ENCODE peak calls at places on chromosomes 13 and 19, in seven cellular contexts. V is fibroblast of the aortic adventitia; D is activated naive CD4-positive, alpha-beta T cell treated with anti-CD3 and anti-CD28 coated beads, Interleukin-2, amount 50 U/mL, for 72 hours; G is activated B cell treated with CpG ODN at 0.5 μM for 24 hours; F is NCI-H748 treated with DMSO at 0.1 percent for 48 hours; W is dorsolateral prefrontal cortex; Y is HS-5. O is an unnamed sample.

GRCh38 chr19:11447347-11448262 is 12.2 kb downstream of the PRKCSH start:
- DNase-seq in G (no peak), D (no peak), W (no peak), V (no peak), F (no peak), Y (no peak), O (no peak)

GRCh38 chr19:27746691-27747380 is 1466.1 kb downstream of the UQCRFS1 start:
- DNase-seq in D (no peak), F (no peak), G (no peak), W (peak; percentile 40), Y (no peak), V (peak; percentile 3), O (no peak)

GRCh38 chr19:33430674-33431277 is 57.3 kb downstream of the CEBPG start:
- DNase-seq in Y (no peak), G (peak; percentile 38), F (peak; percentile 53), D (no peak), V (peak; percentile 60), W (peak; percentile 84), O (no peak)

GRCh38 chr19:49362048-49362925 is at the start of gene TEAD2:
- DNase-seq in Y (no peak), V (peak; percentile 31), W (no peak), G (peak; percentile 51), D (no peak), F (no peak), O (no peak)

GRCh38 chr13:95087746-95088305 is 213.4 kb downstream of the ABCC4 start:
- DNase-seq in D (no peak), Y (no peak), G (no peak), V (peak; percentile 50), F (no peak), W (no peak), O (no peak)

GRCh38 chr13:99463998-99464397 is 37.3 kb upstream of the TM9SF2 start:
- DNase-seq in V (no peak), W (no peak), G (no peak), F (no peak), D (no peak), Y (no peak), O (no peak)

GRCh38 chr13:44267966-44268365 is 105.7 kb upstream of the SERP2 start:
- DNase-seq in Y (no peak), W (no peak), D (no peak), V (peak; percentile 95), F (no peak), G (no peak), O (no peak)

GRCh38 chr13:25300861-25301346 is 521 bp upstream of the NUP58 start:
- DNase-seq in W (peak; percentile 56), Y (no peak), G (peak; percentile 37), F (no peak), D (no peak), V (no peak), O (no peak)

GRCh38 chr19:4586691-4587090 is 27.2 kb upstream of the SEMA6B start:
- DNase-seq in G (no peak), Y (no peak), F (no peak), W (no peak), D (no peak), V (no peak), O (no peak)

GRCh38 chr19:55454787-55455243 is 6.6 kb downstream of the ISOC2 start:
- DNase-seq in V (no peak), Y (no peak), G (no peak), D (no peak), W (peak; percentile 78), F (peak; percentile 53), O (no peak)

GRCh38 chr19:10872551-10873107 is 1.3 kb downstream of the CARM1 start:
- DNase-seq in Y (no peak), D (no peak), G (no peak), V (peak; percentile 22), F (no peak), W (no peak), O (no peak)

GRCh38 chr13:78589206-78589605 is 14.1 kb downstream of the POU4F1 start:
- DNase-seq in F (no peak), D (no peak), Y (no peak), V (peak; percentile 22), G (no peak), W (no peak), O (no peak)

O was measured in GM12878.